ENCODE peak calls at places on chromosome 9, in ten cellular contexts. One of them, this sample, is unnamed.

GRCh38 chr9:6598249-6598725 is 47.2 kb downstream of the GLDC start:
- DNase-seq in CD8-positive, alpha-beta T cell: no peak
- DNase-seq in cardiac muscle cell: no peak
- DNase-seq in Peyer's patch: no peak
- DNase-seq in breast epithelium: no peak
- DNase-seq in neural progenitor cell: no peak
- DNase-seq in HL-60: no peak
- DNase-seq in stomach: no peak
- DNase-seq in uterus: no peak
- DNase-seq in kidney: no peak
- DNase-seq in this sample: no peak

GRCh38 chr9:130738281-130738680 is 44.7 kb downstream of the EXOSC2 start:
- DNase-seq in CD8-positive, alpha-beta T cell: no peak
- DNase-seq in cardiac muscle cell: no peak
- DNase-seq in Peyer's patch: no peak
- DNase-seq in breast epithelium: no peak
- DNase-seq in neural progenitor cell: no peak
- DNase-seq in HL-60: no peak
- DNase-seq in stomach: no peak
- DNase-seq in uterus: no peak
- DNase-seq in kidney: no peak
- DNase-seq in this sample: no peak

GRCh38 chr9:69155341-69156030 is 18.6 kb upstream of the TJP2 start:
- DNase-seq in CD8-positive, alpha-beta T cell: no peak
- DNase-seq in cardiac muscle cell: no peak
- DNase-seq in Peyer's patch: no peak
- DNase-seq in breast epithelium: no peak
- DNase-seq in neural progenitor cell: no peak
- DNase-seq in HL-60: no peak
- DNase-seq in stomach: no peak
- DNase-seq in uterus: no peak
- DNase-seq in kidney: no peak
- DNase-seq in this sample: no peak

GRCh38 chr9:131312246-131312645 is 22.7 kb downstream of the PLPP7 start:
- DNase-seq in CD8-positive, alpha-beta T cell: no peak
- DNase-seq in cardiac muscle cell: no peak
- DNase-seq in Peyer's patch: no peak
- DNase-seq in breast epithelium: no peak
- DNase-seq in neural progenitor cell: no peak
- DNase-seq in HL-60: no peak
- DNase-seq in stomach: no peak
- DNase-seq in uterus: no peak
- DNase-seq in kidney: no peak
- DNase-seq in this sample: no peak

GRCh38 chr9:132552041-132552440 is 30.4 kb upstream of the BARHL1 start:
- DNase-seq in CD8-positive, alpha-beta T cell: no peak
- DNase-seq in cardiac muscle cell: no peak
- DNase-seq in Peyer's patch: no peak
- DNase-seq in breast epithelium: no peak
- DNase-seq in neural progenitor cell: no peak
- DNase-seq in HL-60: no peak
- DNase-seq in stomach: no peak
- DNase-seq in uterus: no peak
- DNase-seq in kidney: peak; percentile 58
- DNase-seq in this sample: no peak

GRCh38 chr9:703392-703791 is 138.1 kb upstream of the DMRT1 start:
- DNase-seq in CD8-positive, alpha-beta T cell: no peak
- DNase-seq in cardiac muscle cell: no peak
- DNase-seq in Peyer's patch: no peak
- DNase-seq in breast epithelium: no peak
- DNase-seq in neural progenitor cell: no peak
- DNase-seq in HL-60: no peak
- DNase-seq in stomach: no peak
- DNase-seq in uterus: no peak
- DNase-seq in kidney: no peak
- DNase-seq in this sample: no peak

GRCh38 chr9:19026375-19026774 is 6.6 kb downstream of the SAXO1 start:
- DNase-seq in CD8-positive, alpha-beta T cell: no peak
- DNase-seq in cardiac muscle cell: no peak
- DNase-seq in Peyer's patch: no peak
- DNase-seq in breast epithelium: no peak
- DNase-seq in neural progenitor cell: no peak
- DNase-seq in HL-60: no peak
- DNase-seq in stomach: no peak
- DNase-seq in uterus: no peak
- DNase-seq in kidney: no peak
- DNase-seq in this sample: no peak

GRCh38 chr9:88923653-88924284 is 67.5 kb upstream of the S1PR3 start:
- DNase-seq in CD8-positive, alpha-beta T cell: no peak
- DNase-seq in cardiac muscle cell: no peak
- DNase-seq in Peyer's patch: no peak
- DNase-seq in breast epithelium: no peak
- DNase-seq in neural progenitor cell: no peak
- DNase-seq in HL-60: peak; percentile 56
- DNase-seq in stomach: no peak
- DNase-seq in uterus: no peak
- DNase-seq in kidney: no peak
- DNase-seq in this sample: no peak

GRCh38 chr9:97364769-97365490 is 47.0 kb upstream of the TDRD7 start:
- DNase-seq in CD8-positive, alpha-beta T cell: no peak
- DNase-seq in cardiac muscle cell: no peak
- DNase-seq in Peyer's patch: no peak
- DNase-seq in breast epithelium: no peak
- DNase-seq in neural progenitor cell: no peak
- DNase-seq in HL-60: no peak
- DNase-seq in stomach: no peak
- DNase-seq in uterus: no peak
- DNase-seq in kidney: no peak
- DNase-seq in this sample: no peak

GRCh38 chr9:134545213-134546211 is 96.1 kb upstream of the COL5A1 start:
- DNase-seq in CD8-positive, alpha-beta T cell: no peak
- DNase-seq in cardiac muscle cell: no peak
- DNase-seq in Peyer's patch: no peak
- DNase-seq in breast epithelium: no peak
- DNase-seq in neural progenitor cell: no peak
- DNase-seq in HL-60: no peak
- DNase-seq in stomach: no peak
- DNase-seq in uterus: no peak
- DNase-seq in kidney: peak; percentile 59
- DNase-seq in this sample: no peak

GRCh38 chr9:93668261-93668871 is 92.0 kb downstream of the PHF2 start:
- DNase-seq in CD8-positive, alpha-beta T cell: no peak
- DNase-seq in cardiac muscle cell: no peak
- DNase-seq in Peyer's patch: peak; percentile 3
- DNase-seq in breast epithelium: no peak
- DNase-seq in neural progenitor cell: peak; percentile 53
- DNase-seq in HL-60: no peak
- DNase-seq in stomach: peak; percentile 21
- DNase-seq in uterus: peak; percentile 5
- DNase-seq in kidney: peak; percentile 48
- DNase-seq in this sample: no peak

GRCh38 chr9:77158772-77159513 is 18.4 kb upstream of the VPS13A start:
- DNase-seq in CD8-positive, alpha-beta T cell: no peak
- DNase-seq in cardiac muscle cell: no peak
- DNase-seq in Peyer's patch: no peak
- DNase-seq in breast epithelium: no peak
- DNase-seq in neural progenitor cell: no peak
- DNase-seq in HL-60: no peak
- DNase-seq in stomach: no peak
- DNase-seq in uterus: no peak
- DNase-seq in kidney: no peak
- DNase-seq in this sample: no peak

GRCh38 chr9:86353591-86354047 is 591 bp downstream of the TUT7 start:
- DNase-seq in CD8-positive, alpha-beta T cell: no peak
- DNase-seq in cardiac muscle cell: peak; percentile 53
- DNase-seq in Peyer's patch: no peak
- DNase-seq in breast epithelium: peak; percentile 40
- DNase-seq in neural progenitor cell: no peak
- DNase-seq in HL-60: no peak
- DNase-seq in stomach: peak; percentile 60
- DNase-seq in uterus: no peak
- DNase-seq in kidney: no peak
- DNase-seq in this sample: no peak

GRCh38 chr9:87662808-87663528 is 63.0 kb upstream of the CTSL start:
- DNase-seq in CD8-positive, alpha-beta T cell: peak; percentile 32
- DNase-seq in cardiac muscle cell: peak; percentile 80
- DNase-seq in Peyer's patch: peak; percentile 31
- DNase-seq in breast epithelium: peak; percentile 39
- DNase-seq in neural progenitor cell: peak; percentile 81
- DNase-seq in HL-60: peak; percentile 43
- DNase-seq in stomach: peak; percentile 81
- DNase-seq in uterus: peak; percentile 73
- DNase-seq in kidney: peak; percentile 91
- DNase-seq in this sample: peak; percentile 81

GRCh38 chr9:22446950-22447606 is 454 bp downstream of the DMRTA1 start:
- DNase-seq in CD8-positive, alpha-beta T cell: peak; percentile 8
- DNase-seq in cardiac muscle cell: peak; percentile 88
- DNase-seq in Peyer's patch: no peak
- DNase-seq in breast epithelium: no peak
- DNase-seq in neural progenitor cell: peak; percentile 82
- DNase-seq in HL-60: no peak
- DNase-seq in stomach: peak; percentile 69
- DNase-seq in uterus: peak; percentile 40
- DNase-seq in kidney: peak; percentile 88
- DNase-seq in this sample: peak; percentile 70
- TF ChIP-seq CTCF in CD8-positive, alpha-beta T cell: no peak
- TF ChIP-seq CTCF in cardiac muscle cell: peak; percentile 22
- TF ChIP-seq CTCF in Peyer's patch: no peak
- TF ChIP-seq CTCF in breast epithelium: no peak
- TF ChIP-seq CTCF in neural progenitor cell: peak; percentile 46
- TF ChIP-seq CTCF in HL-60: no peak
- TF ChIP-seq CTCF in stomach: no peak
- TF ChIP-seq CTCF in uterus: no peak
- TF ChIP-seq CTCF in kidney: peak; percentile 6
- TF ChIP-seq CTCF in this sample: no peak

DNA sequence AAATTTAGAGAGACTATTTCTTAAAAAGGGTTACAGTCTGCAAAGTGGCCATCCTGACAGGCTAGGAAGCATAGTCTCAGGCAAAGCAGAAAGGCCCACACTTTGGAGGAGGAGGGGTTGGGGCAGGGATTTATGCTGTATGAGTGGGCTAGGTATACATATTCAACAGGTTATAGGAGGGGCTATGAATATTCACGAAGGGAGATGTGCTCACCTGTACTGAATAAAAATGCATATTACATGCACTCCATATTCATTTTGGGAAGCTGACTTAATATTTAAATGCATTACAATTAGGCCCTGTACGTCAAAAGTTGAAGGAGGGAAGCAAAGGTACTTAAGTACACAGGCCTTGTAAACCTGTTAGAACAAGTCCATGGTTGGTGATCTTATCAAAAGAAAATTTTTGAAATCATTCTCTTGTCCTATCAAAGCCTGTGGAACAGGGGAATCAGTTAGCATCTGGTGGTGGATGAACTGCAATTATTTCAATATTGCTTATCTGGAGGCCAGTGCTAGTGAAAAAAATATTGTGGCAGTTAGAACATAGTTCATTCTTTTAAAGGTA is 1.6 kb downstream of the CENPP start:
- DNase-seq in CD8-positive, alpha-beta T cell: no peak
- DNase-seq in cardiac muscle cell: no peak
- DNase-seq in Peyer's patch: no peak
- DNase-seq in breast epithelium: no peak
- DNase-seq in neural progenitor cell: no peak
- DNase-seq in HL-60: no peak
- DNase-seq in stomach: no peak
- DNase-seq in uterus: no peak
- DNase-seq in kidney: no peak
- DNase-seq in this sample: no peak
- H3K27ac ChIP-seq in CD8-positive, alpha-beta T cell: no peak overlapping the region
- H3K27ac ChIP-seq in cardiac muscle cell: no peak overlapping the region
- H3K27ac ChIP-seq in Peyer's patch: no peak overlapping the region
- H3K27ac ChIP-seq in breast epithelium: no peak overlapping the region
- H3K27ac ChIP-seq in neural progenitor cell: no peak overlapping the region
- H3K27ac ChIP-seq in HL-60: no peak overlapping the region
- H3K27ac ChIP-seq in stomach: no peak overlapping the region
- H3K27ac ChIP-seq in uterus: no peak overlapping the region
- H3K27ac ChIP-seq in kidney: no peak overlapping the region
- H3K27ac ChIP-seq in this sample: no peak overlapping the region

GRCh38 chr9:126514037-126514821 is 99.5 kb upstream of the LMX1B start:
- DNase-seq in CD8-positive, alpha-beta T cell: peak; percentile 67
- DNase-seq in cardiac muscle cell: peak; percentile 83
- DNase-seq in Peyer's patch: peak; percentile 61
- DNase-seq in breast epithelium: no peak
- DNase-seq in neural progenitor cell: peak; percentile 90
- DNase-seq in HL-60: no peak
- DNase-seq in stomach: peak; percentile 59
- DNase-seq in uterus: peak; percentile 61
- DNase-seq in kidney: peak; percentile 82
- DNase-seq in this sample: peak; percentile 74
- TF ChIP-seq CTCF in CD8-positive, alpha-beta T cell: peak; percentile 34
- TF ChIP-seq CTCF in cardiac muscle cell: peak; percentile 50
- TF ChIP-seq CTCF in Peyer's patch: peak; percentile 18
- TF ChIP-seq CTCF in breast epithelium: no peak
- TF ChIP-seq CTCF in neural progenitor cell: peak; percentile 80
- TF ChIP-seq CTCF in HL-60: peak; percentile 3
- TF ChIP-seq CTCF in stomach: no peak
- TF ChIP-seq CTCF in uterus: peak; percentile 18
- TF ChIP-seq CTCF in kidney: no peak
- TF ChIP-seq CTCF in this sample: no peak

GRCh38 chr9:128992995-128993394 is 35.1 kb downstream of the SH3GLB2 start:
- DNase-seq in CD8-positive, alpha-beta T cell: no peak
- DNase-seq in cardiac muscle cell: peak; percentile 26
- DNase-seq in Peyer's patch: no peak
- DNase-seq in breast epithelium: no peak
- DNase-seq in neural progenitor cell: peak; percentile 22
- DNase-seq in HL-60: no peak
- DNase-seq in stomach: peak; percentile 51
- DNase-seq in uterus: no peak
- DNase-seq in kidney: peak; percentile 30
- DNase-seq in this sample: peak; percentile 73

GRCh38 chr9:128983536-128983935 is 36.0 kb downstream of the NUP188 start:
- DNase-seq in CD8-positive, alpha-beta T cell: no peak
- DNase-seq in cardiac muscle cell: no peak
- DNase-seq in Peyer's patch: no peak
- DNase-seq in breast epithelium: no peak
- DNase-seq in neural progenitor cell: no peak
- DNase-seq in HL-60: no peak
- DNase-seq in stomach: no peak
- DNase-seq in uterus: no peak
- DNase-seq in kidney: no peak
- DNase-seq in this sample: no peak

GRCh38 chr9:128986671-128987070 is 39.2 kb downstream of the NUP188 start:
- DNase-seq in CD8-positive, alpha-beta T cell: no peak
- DNase-seq in cardiac muscle cell: no peak
- DNase-seq in Peyer's patch: no peak
- DNase-seq in breast epithelium: no peak
- DNase-seq in neural progenitor cell: no peak
- DNase-seq in HL-60: no peak
- DNase-seq in stomach: no peak
- DNase-seq in uterus: no peak
- DNase-seq in kidney: no peak
- DNase-seq in this sample: no peak

DNA sequence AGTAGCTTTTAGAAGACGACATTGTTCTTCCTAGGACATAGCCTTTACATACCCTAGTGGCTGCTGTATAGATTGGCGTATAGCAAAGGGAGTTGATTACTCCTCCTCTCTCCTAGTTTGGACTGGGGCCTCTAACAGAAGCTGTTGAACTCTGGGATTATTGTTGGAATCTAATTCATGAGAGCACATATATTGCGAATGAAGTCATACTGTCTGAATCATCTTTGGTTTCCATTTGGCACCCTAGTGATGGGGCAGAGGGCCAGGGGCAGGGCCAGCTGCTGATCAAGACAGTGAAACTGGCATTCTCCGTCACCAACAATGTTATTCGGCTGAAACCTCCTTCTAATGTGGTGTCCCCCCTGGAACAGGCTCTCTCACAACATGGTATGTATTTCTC is 40.3 kb downstream of the NUP188 start:
- DNase-seq in CD8-positive, alpha-beta T cell: no peak
- DNase-seq in cardiac muscle cell: no peak
- DNase-seq in Peyer's patch: no peak
- DNase-seq in breast epithelium: no peak
- DNase-seq in neural progenitor cell: no peak
- DNase-seq in HL-60: no peak
- DNase-seq in stomach: no peak
- DNase-seq in uterus: no peak
- DNase-seq in kidney: no peak
- DNase-seq in this sample: no peak
- H3K27ac ChIP-seq in CD8-positive, alpha-beta T cell: no peak overlapping the region
- H3K27ac ChIP-seq in cardiac muscle cell: no peak overlapping the region
- H3K27ac ChIP-seq in Peyer's patch: no peak overlapping the region
- H3K27ac ChIP-seq in breast epithelium: no peak overlapping the region
- H3K27ac ChIP-seq in neural progenitor cell: no peak overlapping the region
- H3K27ac ChIP-seq in HL-60: no peak overlapping the region
- H3K27ac ChIP-seq in stomach: no peak overlapping the region
- H3K27ac ChIP-seq in uterus: no peak overlapping the region
- H3K27ac ChIP-seq in kidney: no peak overlapping the region
- H3K27ac ChIP-seq in this sample: no peak overlapping the region